ENCODE peak calls at places on chromosome 22, in six cellular contexts. M is foreskin fibroblast; F is stimulated activated CD4-positive, alpha-beta T cell treated with anti-CD3 and anti-CD28 coated beads, Interleukin-4, amount 100 ng/mL, for 4 hours; C is nucleus accumbens; L is uterus; S is fibroblast of lung. K is an unnamed sample.

GRCh38 chr22:26461188-26461810 is 22.3 kb downstream of the HPS4 start:
- DNase-seq in C (no peak), M (no peak), F (peak; percentile 7), L (peak; percentile 44), S (peak; percentile 37), K (no peak)

GRCh38 chr22:35622132-35622913 is 5.2 kb upstream of the MB start:
- DNase-seq in F (no peak), M (no peak), S (no peak), L (no peak), C (no peak), K (no peak)

GRCh38 chr22:18088825-18089568 is 11.2 kb downstream of the PEX26 start:
- DNase-seq in F (no peak), L (no peak), M (no peak), S (no peak), C (no peak), K (no peak)

GRCh38 chr22:39808087-39808486 is 85.5 kb downstream of the ENTHD1 start:
- DNase-seq in S (peak; percentile 11), F (no peak), M (peak; percentile 2), C (no peak), L (no peak), K (no peak)

GRCh38 chr22:49855491-49855911 is 1.9 kb downstream of the ZBED4 start:
- DNase-seq in L (no peak), S (peak; percentile 14), F (no peak), C (no peak), M (no peak), K (no peak)

GRCh38 chr22:37329239-37330140 is 47.2 kb downstream of the CYTH4 start:
- DNase-seq in F (no peak), C (no peak), M (peak; percentile 86), S (peak; percentile 50), L (no peak), K (no peak)

GRCh38 chr22:46587492-46588278 is 32.5 kb upstream of the GRAMD4 start:
- DNase-seq in F (no peak), S (no peak), L (no peak), M (no peak), C (no peak), K (no peak)

GRCh38 chr22:50705219-50705691 is 32.6 kb downstream of the SHANK3 start:
- DNase-seq in M (no peak), F (no peak), C (peak; percentile 64), L (no peak), S (peak; percentile 72), K (no peak)

GRCh38 chr22:50192825-50193204 is 7.1 kb downstream of the TRABD start:
- DNase-seq in L (no peak), S (no peak), F (peak; percentile 40), C (no peak), M (no peak), K (no peak)

GRCh38 chr22:24059121-24059520 is 48.0 kb downstream of the CABIN1 start:
- DNase-seq in L (no peak), C (no peak), F (no peak), S (peak; percentile 84), M (peak; percentile 96), K (no peak)

GRCh38 chr22:40920526-40920925 is 30.7 kb upstream of the RBX1 start:
- DNase-seq in C (no peak), F (no peak), L (no peak), M (no peak), S (no peak), K (no peak)

GRCh38 chr22:50444663-50445062 is 30.2 kb downstream of the SBF1 start:
- DNase-seq in L (no peak), F (no peak), C (no peak), M (peak; percentile 83), S (peak; percentile 80), K (peak; percentile 62)

GRCh38 chr22:41140365-41140957 is 48.1 kb downstream of the EP300 start:
- DNase-seq in F (no peak), S (no peak), C (no peak), L (no peak), M (no peak), K (peak; percentile 76)

K was measured in posterior cingulate gyrus.